ENCODE peak calls at places on chromosomes 6 and 20, in ten cellular contexts. Y is activated CD4-positive, alpha-beta T cell treated with anti-CD3 and anti-CD28 coated beads for 48 hours; E is NAMALWA; K is CD8-positive, alpha-beta T cell; N is EH; T is glutamatergic neuron; G is effector memory CD8-positive, alpha-beta T cell; F is nephron progenitor cell; B is mucosa of descending colon; X is SHP77. C is an unnamed sample.

GRCh38 chr6:2127484-2127911 is 117.9 kb downstream of the GMDS start:
- DNase-seq in E (no peak), T (no peak), Y (peak), G (peak), B (no peak), F (no peak), N (no peak), K (no peak), X (no peak), C (peak)

GRCh38 chr6:105397987-105398386 is 4.9 kb downstream of the PREP start:
- DNase-seq in E (no peak), G (no peak), F (no peak), K (no peak), Y (no peak), B (no peak), N (no peak), T (no peak), X (no peak), C (no peak)

GRCh38 chr20:9572690-9573089 is 58.3 kb downstream of the LAMP5 start:
- DNase-seq in E (no peak), K (no peak), X (no peak), G (no peak), Y (no peak), B (no peak), F (no peak), T (no peak), N (no peak), C (no peak)

GRCh38 chr6:14276667-14277404 is 159.3 kb downstream of the CD83 start:
- DNase-seq in X (no peak), E (peak), G (peak), T (no peak), Y (no peak), F (no peak), N (peak), K (peak), B (no peak), C (no peak)

GRCh38 chr20:44485078-44485829 is 9.6 kb downstream of the TTPAL start:
- DNase-seq in Y (no peak), T (no peak), N (no peak), B (no peak), F (no peak), K (no peak), X (no peak), G (no peak), E (no peak), C (no peak)

GRCh38 chr6:165825416-165825815 is 162.4 kb upstream of the PDE10A start:
- DNase-seq in K (no peak), T (no peak), N (no peak), B (no peak), F (no peak), E (no peak), G (no peak), X (no peak), Y (no peak), C (peak)

GRCh38 chr20:36063916-36064660 is 90.5 kb upstream of the EPB41L1 start:
- DNase-seq in K (no peak), X (no peak), F (no peak), T (no peak), E (no peak), G (no peak), B (no peak), Y (no peak), N (no peak), C (no peak)

GRCh38 chr6:51432481-51432880 is 613.8 kb downstream of the TFAP2B start:
- DNase-seq in B (no peak), Y (no peak), T (no peak), K (no peak), G (no peak), N (no peak), E (no peak), X (no peak), F (no peak), C (no peak)

GRCh38 chr6:79610301-79611009 is 20.7 kb upstream of the SH3BGRL2 start:
- DNase-seq in Y (no peak), B (no peak), N (no peak), X (no peak), K (no peak), E (no peak), F (no peak), G (no peak), T (no peak), C (no peak)

GRCh38 chr6:4274382-4275082 is 139.2 kb upstream of the ECI2 start:
- DNase-seq in Y (no peak), K (no peak), E (no peak), T (no peak), F (no peak), B (no peak), N (no peak), X (no peak), G (no peak), C (no peak)

GRCh38 chr6:18207949-18208348 is 52.7 kb downstream of the KDM1B start:
- DNase-seq in F (no peak), T (no peak), X (peak), N (no peak), B (no peak), E (no peak), K (no peak), Y (no peak), G (no peak), C (no peak)

GRCh38 chr6:40353967-40354452 is 233.2 kb downstream of the LRFN2 start:
- DNase-seq in B (no peak), T (no peak), E (no peak), N (no peak), F (no peak), Y (no peak), X (no peak), G (no peak), K (no peak), C (no peak)

GRCh38 chr6:117167520-117168271 is 97.7 kb upstream of the VGLL2 start:
- DNase-seq in E (peak), F (no peak), G (no peak), Y (no peak), X (no peak), N (peak), K (no peak), B (no peak), T (no peak), C (no peak)

GRCh38 chr6:117222861-117223260 is 42.5 kb upstream of the VGLL2 start:
- DNase-seq in X (no peak), E (no peak), F (no peak), N (no peak), G (no peak), B (no peak), K (no peak), Y (no peak), T (no peak), C (no peak)

GRCh38 chr6:153038378-153038777 is 35.9 kb upstream of the MTRF1L start:
- DNase-seq in K (no peak), X (no peak), F (no peak), T (no peak), B (no peak), Y (no peak), G (no peak), N (no peak), E (no peak), C (no peak)

GRCh38 chr20:32319100-32319499 is 39.0 kb upstream of the ASXL1 start:
- DNase-seq in K (peak), N (peak), Y (peak), G (peak), X (no peak), F (no peak), B (no peak), E (no peak), T (no peak), C (no peak)

GRCh38 chr20:53881362-53881761 is 189.0 kb downstream of the BCAS1 start:
- DNase-seq in B (no peak), F (no peak), E (no peak), G (no peak), T (no peak), Y (no peak), X (no peak), N (no peak), K (no peak), C (no peak)

GRCh38 chr6:110816677-110817076 is 1.4 kb upstream of the CDK19 start:
- DNase-seq in X (no peak), G (no peak), E (peak), Y (peak), B (no peak), F (no peak), T (no peak), K (no peak), N (no peak), C (no peak)

GRCh38 chr6:28105286-28105685 is 19.1 kb upstream of the ZSCAN16 start:
- DNase-seq in X (no peak), E (peak), F (no peak), G (no peak), Y (no peak), N (peak), K (no peak), T (no peak), B (peak), C (no peak)

GRCh38 chr6:30885481-30885998 is 1.2 kb downstream of the DDR1 start:
- DNase-seq in F (no peak), G (no peak), X (peak), K (no peak), T (no peak), Y (no peak), N (peak), E (peak), B (peak), C (no peak)

GRCh38 chr20:44805991-44806729 is 4.2 kb downstream of the RIMS4 start:
- DNase-seq in F (peak), K (no peak), G (no peak), Y (no peak), N (peak), E (no peak), B (no peak), T (peak), X (no peak), C (peak)

GRCh38 chr6:42279966-42280629 is 62.4 kb upstream of the MRPS10 start:
- DNase-seq in G (no peak), F (no peak), X (no peak), T (no peak), B (peak), N (peak), K (no peak), E (no peak), Y (no peak), C (peak)

GRCh38 chr6:44056392-44057237 is 70.6 kb downstream of the MRPL14 start:
- DNase-seq in X (no peak), E (no peak), N (peak), B (peak), Y (no peak), F (no peak), K (no peak), G (no peak), T (no peak), C (peak)

GRCh38 chr6:98833101-98834059 is 994 bp upstream of the POU3F2 start:
- DNase-seq in B (no peak), G (no peak), T (peak), X (peak), N (peak), Y (peak), K (no peak), F (peak), E (no peak), C (peak)

GRCh38 chr6:30689985-30690384 is 799 bp downstream of the NRM start:
- DNase-seq in G (no peak), Y (no peak), K (no peak), F (no peak), N (no peak), E (no peak), B (no peak), T (no peak), X (no peak), C (peak)

GRCh38 chr20:37158248-37158647 is 20.9 kb upstream of the RPN2 start:
- DNase-seq in K (no peak), T (no peak), Y (no peak), E (no peak), N (no peak), B (no peak), F (no peak), X (no peak), G (no peak), C (no peak)

GRCh38 chr6:89436226-89436625 is 3.3 kb downstream of the ANKRD6 start:
- DNase-seq in G (no peak), B (no peak), E (no peak), N (no peak), Y (no peak), T (no peak), K (no peak), X (no peak), F (no peak), C (no peak)

GRCh38 chr6:24274441-24275083 is 83.3 kb downstream of the DCDC2 start:
- DNase-seq in N (peak), G (no peak), X (no peak), B (peak), Y (no peak), K (no peak), F (no peak), E (peak), T (no peak), C (no peak)

GRCh38 chr20:52313335-52313963 is 121.9 kb upstream of the ZFP64 start:
- DNase-seq in X (peak), F (peak), Y (no peak), G (no peak), N (peak), K (no peak), B (peak), T (peak), E (no peak), C (no peak)

GRCh38 chr20:478010-478948 is 15.9 kb upstream of the TBC1D20 start:
- DNase-seq in T (no peak), G (no peak), E (no peak), X (no peak), Y (no peak), B (no peak), F (no peak), N (peak), K (no peak), C (no peak)

GRCh38 chr6:83889625-83890024 is 30.1 kb downstream of the CYB5R4 start:
- DNase-seq in E (no peak), K (no peak), X (no peak), F (no peak), B (no peak), N (no peak), T (no peak), G (no peak), Y (no peak), C (no peak)

GRCh38 chr6:157717266-157717870 is 105.7 kb upstream of the SNX9 start:
- DNase-seq in N (no peak), T (no peak), X (no peak), G (no peak), F (peak), B (peak), Y (no peak), K (no peak), E (no peak), C (peak)

GRCh38 chr20:41249371-41249770 is 68.2 kb downstream of the ZHX3 start:
- DNase-seq in B (peak), Y (no peak), F (peak), X (no peak), K (no peak), N (peak), T (no peak), G (no peak), E (no peak), C (peak)

GRCh38 chr6:109236140-109237081 is 141.1 kb downstream of the CEP57L1 start:
- DNase-seq in X (peak), G (no peak), E (peak), T (peak), Y (peak), N (no peak), K (no peak), F (peak), B (peak), C (no peak)

GRCh38 chr6:142008016-142008735 is 124.5 kb upstream of the GJE1 start:
- DNase-seq in T (no peak), G (no peak), E (no peak), K (no peak), Y (no peak), X (no peak), B (no peak), N (peak), F (no peak), C (no peak)

GRCh38 chr6:13754644-13755043 is 43.0 kb upstream of the RANBP9 start:
- DNase-seq in G (no peak), Y (no peak), K (no peak), X (no peak), N (no peak), E (no peak), F (no peak), T (no peak), B (no peak), C (no peak)

GRCh38 chr6:1406306-1407058 is 17.1 kb downstream of the FOXF2 start:
- DNase-seq in T (no peak), F (no peak), N (peak), B (no peak), X (no peak), G (no peak), K (no peak), E (no peak), Y (no peak), C (no peak)

GRCh38 chr20:21702553-21703467 is 2.7 kb upstream of the PAX1 start:
- DNase-seq in X (peak), N (no peak), B (peak), E (peak), F (peak), T (peak), G (no peak), K (no peak), Y (peak), C (peak)

GRCh38 chr20:57457243-57457761 is 66.1 kb downstream of the RBM38 start:
- DNase-seq in K (no peak), Y (no peak), N (no peak), G (no peak), F (no peak), T (no peak), E (no peak), B (no peak), X (no peak), C (no peak)